ENCODE peak calls at places on chromosomes 4 and X, in ten cellular contexts. S is T-helper 17 cell, I is fibroblast of lung, N is epithelial cell of esophagus, G is H9, L is iPS-NIHi11, W is COR-L47, M is T-helper 22 cell, C is heart left ventricle, O is anterior cingulate cortex. T is an unnamed sample.

GRCh38 chr4:5524900-5525299 is 183.5 kb downstream of the EVC2 start:
- DNase-seq in S (no peak), I (peak), N (no peak), G (no peak), L (no peak), W (no peak), M (no peak), C (no peak), O (no peak), T (no peak)

GRCh38 chr4:37245391-37245954 is 930 bp downstream of the NWD2 start:
- DNase-seq in S (no peak), I (no peak), N (no peak), G (peak), L (peak), W (no peak), M (no peak), C (no peak), O (no peak), T (no peak)

GRCh38 chr4:172104534-172104933 is 291.3 kb downstream of the GALNTL6 start:
- DNase-seq in S (no peak), I (peak), N (no peak), G (no peak), L (no peak), W (no peak), M (no peak), C (no peak), O (no peak), T (no peak)

GRCh38 chrX:19566359-19567141 is 51.2 kb upstream of the MAP3K15 start:
- DNase-seq in S (no peak), I (peak), N (no peak), G (no peak), L (no peak), W (no peak), M (no peak), C (no peak), O (no peak), T (peak)

GRCh38 chr4:102141855-102142254 is 203.4 kb downstream of the SLC39A8 start:
- DNase-seq in S (no peak), I (no peak), N (no peak), G (no peak), L (no peak), W (no peak), M (no peak), C (no peak), O (no peak), T (no peak)

GRCh38 chrX:136304493-136304892 is 3.7 kb downstream of the ADGRG4 start:
- DNase-seq in S (no peak), I (no peak), N (no peak), G (no peak), L (no peak), W (no peak), M (no peak), C (no peak), O (no peak), T (no peak)

GRCh38 chr4:76562161-76562560 is 127.1 kb downstream of the SHROOM3 start:
- DNase-seq in S (no peak), I (peak), N (peak), G (no peak), L (no peak), W (no peak), M (no peak), C (no peak), O (no peak), T (no peak)

GRCh38 chrX:151085207-151085606 is 91.2 kb upstream of the GPR50 start:
- DNase-seq in S (no peak), I (no peak), N (no peak), G (no peak), L (no peak), W (no peak), M (no peak), C (no peak), O (no peak), T (no peak)

GRCh38 chrX:139881130-139881529 is 51.7 kb downstream of the ATP11C start:
- DNase-seq in S (no peak), I (peak), N (peak), G (no peak), L (no peak), W (no peak), M (no peak), C (no peak), O (no peak), T (no peak)

GRCh38 chrX:53022381-53022780 is 26.2 kb upstream of the GPR173 start:
- DNase-seq in S (no peak), I (no peak), N (no peak), G (no peak), L (no peak), W (no peak), M (no peak), C (no peak), O (no peak), T (no peak)

GRCh38 chrX:15600745-15601144 is at the start of gene ACE2:
- DNase-seq in S (no peak), I (no peak), N (no peak), G (no peak), L (no peak), W (no peak), M (no peak), C (no peak), O (no peak), T (no peak)

GRCh38 chr4:123298798-123299197 is 97.8 kb upstream of the SPRY1 start:
- DNase-seq in S (no peak), I (no peak), N (no peak), G (no peak), L (no peak), W (no peak), M (no peak), C (no peak), O (no peak), T (no peak)

GRCh38 chr4:5784960-5785611 is 74.1 kb downstream of the EVC start:
- DNase-seq in S (no peak), I (no peak), N (peak), G (peak), L (no peak), W (no peak), M (no peak), C (no peak), O (no peak), T (no peak)

GRCh38 chrX:110286126-110286525 is 31.8 kb downstream of the AMMECR1 start:
- DNase-seq in S (no peak), I (peak), N (peak), G (no peak), L (no peak), W (no peak), M (no peak), C (no peak), O (no peak), T (no peak)

GRCh38 chr4:72302981-72303704 is 265.9 kb downstream of the ADAMTS3 start:
- DNase-seq in S (peak), I (peak), N (peak), G (peak), L (peak), W (peak), M (no peak), C (no peak), O (no peak), T (peak)

GRCh38 chr4:74490736-74491135 is 45.8 kb downstream of the AREG start:
- DNase-seq in S (no peak), I (no peak), N (peak), G (no peak), L (no peak), W (no peak), M (no peak), C (no peak), O (no peak), T (no peak)

GRCh38 chr4:25449270-25449669 is 72.2 kb downstream of the ANAPC4 start:
- DNase-seq in S (no peak), I (peak), N (peak), G (no peak), L (no peak), W (no peak), M (no peak), C (no peak), O (no peak), T (no peak)

GRCh38 chr4:152990471-152991131 is 54.5 kb downstream of the FHDC1 start:
- DNase-seq in S (no peak), I (no peak), N (no peak), G (no peak), L (no peak), W (no peak), M (no peak), C (no peak), O (no peak), T (peak)

GRCh38 chr4:135277116-135277979 is 1075.8 kb upstream of the PABPC4L start:
- DNase-seq in S (no peak), I (peak), N (peak), G (no peak), L (no peak), W (no peak), M (no peak), C (no peak), O (no peak), T (no peak)

GRCh38 chrX:134236690-134237362 is at the start of gene CCDC160:
- DNase-seq in S (no peak), I (peak), N (peak), G (peak), L (peak), W (no peak), M (no peak), C (peak), O (no peak), T (peak)

GRCh38 chr4:112213850-112214249 is 17.7 kb upstream of the AP1AR start:
- DNase-seq in S (no peak), I (peak), N (peak), G (no peak), L (no peak), W (no peak), M (no peak), C (no peak), O (no peak), T (no peak)

GRCh38 chr4:145538636-145539035 is 57.0 kb downstream of the SMAD1 start:
- DNase-seq in S (no peak), I (no peak), N (no peak), G (no peak), L (no peak), W (no peak), M (no peak), C (no peak), O (no peak), T (no peak)

GRCh38 chr4:101033986-101034385 is 313.3 kb downstream of the PPP3CA start:
- DNase-seq in S (no peak), I (no peak), N (no peak), G (peak), L (peak), W (peak), M (no peak), C (no peak), O (no peak), T (no peak)

GRCh38 chrX:80578518-80579105 is 158.4 kb downstream of the TENT5D start:
- DNase-seq in S (no peak), I (peak), N (peak), G (no peak), L (peak), W (no peak), M (no peak), C (no peak), O (no peak), T (peak)

GRCh38 chrX:118644378-118644777 is 83.0 kb upstream of the IL13RA1 start:
- DNase-seq in S (no peak), I (peak), N (peak), G (no peak), L (peak), W (no peak), M (no peak), C (no peak), O (no peak), T (no peak)

GRCh38 chr4:127006509-127006908 is 626.2 kb upstream of the INTU start:
- DNase-seq in S (no peak), I (no peak), N (no peak), G (no peak), L (no peak), W (no peak), M (no peak), C (no peak), O (no peak), T (no peak)

GRCh38 chrX:115630204-115630603 is 69.2 kb downstream of the PLS3 start:
- DNase-seq in S (no peak), I (peak), N (no peak), G (no peak), L (no peak), W (no peak), M (no peak), C (no peak), O (no peak), T (no peak)

GRCh38 chr4:149291463-149291862 is 524.2 kb downstream of the IQCM start:
- DNase-seq in S (no peak), I (peak), N (peak), G (no peak), L (no peak), W (peak), M (no peak), C (peak), O (no peak), T (no peak)

GRCh38 chr4:24236532-24236931 is 346.7 kb upstream of the PPARGC1A start:
- DNase-seq in S (no peak), I (peak), N (peak), G (no peak), L (no peak), W (no peak), M (no peak), C (no peak), O (no peak), T (no peak)

GRCh38 chr4:16772366-16772850 is 126.0 kb downstream of the LDB2 start:
- DNase-seq in S (no peak), I (peak), N (no peak), G (no peak), L (no peak), W (no peak), M (no peak), C (no peak), O (no peak), T (no peak)

GRCh38 chr4:153294631-153295030 is 49.9 kb upstream of the MND1 start:
- DNase-seq in S (no peak), I (peak), N (peak), G (no peak), L (no peak), W (no peak), M (no peak), C (no peak), O (no peak), T (no peak)

GRCh38 chrX:20861113-20861512 is 513.1 kb upstream of the CNKSR2 start:
- DNase-seq in S (no peak), I (no peak), N (no peak), G (no peak), L (no peak), W (no peak), M (no peak), C (no peak), O (no peak), T (no peak)